ENCODE peak calls at places on chromosomes 1 and 21, in four cellular contexts. V, D, A and S are unnamed samples.

GRCh38 chr1:37685722-37686121 is 6.6 kb upstream of the CDCA8 start:
- DNase-seq in V (no peak), D (no peak), A (no peak), S (no peak)

GRCh38 chr21:16794944-16795343 is 717.9 kb upstream of the CXADR start:
- DNase-seq in V (no peak), D (no peak), A (no peak), S (peak)

GRCh38 chr1:18373882-18374493 is 106.7 kb upstream of the KLHDC7A start:
- DNase-seq in V (no peak), D (peak), A (no peak), S (no peak)

GRCh38 chr1:68015960-68016359 is 34.5 kb downstream of the DIRAS3 start:
- DNase-seq in V (no peak), D (no peak), A (no peak), S (no peak)

GRCh38 chr21:25639922-25640670 is 1.0 kb downstream of the JAM2 start:
- DNase-seq in V (peak), D (peak), A (no peak), S (peak)

GRCh38 chr21:17139696-17140095 is 373.1 kb upstream of the CXADR start:
- DNase-seq in V (no peak), D (no peak), A (no peak), S (no peak)

GRCh38 chr1:186424539-186424938 is 36.4 kb downstream of the PDC start:
- DNase-seq in V (peak), D (no peak), A (no peak), S (no peak)

GRCh38 chr1:150995896-150996295 is 10.8 kb downstream of the MINDY1 start:
- DNase-seq in V (peak), D (no peak), A (no peak), S (no peak)

GRCh38 chr1:204326891-204327290 is 32.8 kb downstream of the PLEKHA6 start:
- DNase-seq in V (no peak), D (no peak), A (no peak), S (no peak)

GRCh38 chr1:183278736-183279591 is 92.9 kb downstream of the LAMC2 start:
- DNase-seq in V (no peak), D (no peak), A (no peak), S (no peak)

GRCh38 chr1:25710583-25711347 is 89.2 kb upstream of the SELENON start:
- DNase-seq in V (no peak), D (no peak), A (no peak), S (no peak)

GRCh38 chr1:192906334-192906733 is 97.5 kb downstream of the RGS2 start:
- DNase-seq in V (no peak), D (no peak), A (no peak), S (no peak)

GRCh38 chr1:109011335-109011734 is 30.6 kb downstream of the WDR47 start:
- DNase-seq in V (no peak), D (no peak), A (no peak), S (no peak)

GRCh38 chr1:237205400-237206064 is 163.5 kb downstream of the RYR2 start:
- DNase-seq in V (peak), D (peak), A (no peak), S (peak)

GRCh38 chr1:243921113-243921512 is 71.1 kb upstream of the AKT3 start:
- DNase-seq in V (no peak), D (no peak), A (no peak), S (no peak)

GRCh38 chr1:37162059-37162458 is 127.7 kb upstream of the GRIK3 start:
- DNase-seq in V (no peak), D (no peak), A (no peak), S (no peak)

GRCh38 chr21:16071761-16072160 is 342.0 kb downstream of the USP25 start:
- DNase-seq in V (no peak), D (no peak), A (no peak), S (no peak)

GRCh38 chr1:206905295-206906164 is 8.3 kb downstream of the IL24 start:
- DNase-seq in V (no peak), D (no peak), A (no peak), S (no peak)

GRCh38 chr1:47596328-47596727 is 158.5 kb downstream of the FOXD2 start:
- DNase-seq in V (no peak), D (no peak), A (no peak), S (no peak)

GRCh38 chr1:234674218-234674815 is 64.3 kb upstream of the IRF2BP2 start:
- DNase-seq in V (no peak), D (no peak), A (no peak), S (no peak)

GRCh38 chr21:41410767-41411448 is 15.1 kb upstream of the MX1 start:
- DNase-seq in V (no peak), D (no peak), A (no peak), S (no peak)

GRCh38 chr1:217568200-217568599 is 62.7 kb downstream of the GPATCH2 start:
- DNase-seq in V (no peak), D (no peak), A (no peak), S (no peak)

GRCh38 chr1:223423641-223424233 is 30.5 kb downstream of the CCDC185 start:
- DNase-seq in V (no peak), D (no peak), A (no peak), S (no peak)

GRCh38 chr1:207801819-207802218 is 50.0 kb downstream of the CD46 start:
- DNase-seq in V (no peak), D (no peak), A (no peak), S (no peak)

GRCh38 chr1:39699419-39699818 is 8.2 kb upstream of the HPCAL4 start:
- DNase-seq in V (no peak), D (no peak), A (no peak), S (no peak)

GRCh38 chr1:88302843-88303486 is 381.1 kb upstream of the PKN2 start:
- DNase-seq in V (no peak), D (no peak), A (no peak), S (peak)

GRCh38 chr1:78469561-78469960 is 21.2 kb upstream of the PTGFR start:
- DNase-seq in V (no peak), D (no peak), A (no peak), S (no peak)

GRCh38 chr1:245710961-245711903 is 556.4 kb downstream of the KIF26B start:
- DNase-seq in V (no peak), D (no peak), A (no peak), S (no peak)

GRCh38 chr1:27513958-27514357 is 24.0 kb upstream of the WASF2 start:
- DNase-seq in V (no peak), D (no peak), A (no peak), S (no peak)

GRCh38 chr21:33027401-33028185 is 1.9 kb downstream of the OLIG2 start:
- DNase-seq in V (no peak), D (no peak), A (no peak), S (no peak)

GRCh38 chr1:22077728-22078127 is 25.2 kb downstream of the CDC42 start:
- DNase-seq in V (no peak), D (no peak), A (no peak), S (no peak)

GRCh38 chr1:231019711-231020110 is 20.3 kb downstream of the FAM89A start:
- DNase-seq in V (no peak), D (no peak), A (no peak), S (no peak)

GRCh38 chr1:233253231-233254038 is 42.1 kb downstream of the PCNX2 start:
- DNase-seq in V (no peak), D (no peak), A (no peak), S (no peak)

DNA sequence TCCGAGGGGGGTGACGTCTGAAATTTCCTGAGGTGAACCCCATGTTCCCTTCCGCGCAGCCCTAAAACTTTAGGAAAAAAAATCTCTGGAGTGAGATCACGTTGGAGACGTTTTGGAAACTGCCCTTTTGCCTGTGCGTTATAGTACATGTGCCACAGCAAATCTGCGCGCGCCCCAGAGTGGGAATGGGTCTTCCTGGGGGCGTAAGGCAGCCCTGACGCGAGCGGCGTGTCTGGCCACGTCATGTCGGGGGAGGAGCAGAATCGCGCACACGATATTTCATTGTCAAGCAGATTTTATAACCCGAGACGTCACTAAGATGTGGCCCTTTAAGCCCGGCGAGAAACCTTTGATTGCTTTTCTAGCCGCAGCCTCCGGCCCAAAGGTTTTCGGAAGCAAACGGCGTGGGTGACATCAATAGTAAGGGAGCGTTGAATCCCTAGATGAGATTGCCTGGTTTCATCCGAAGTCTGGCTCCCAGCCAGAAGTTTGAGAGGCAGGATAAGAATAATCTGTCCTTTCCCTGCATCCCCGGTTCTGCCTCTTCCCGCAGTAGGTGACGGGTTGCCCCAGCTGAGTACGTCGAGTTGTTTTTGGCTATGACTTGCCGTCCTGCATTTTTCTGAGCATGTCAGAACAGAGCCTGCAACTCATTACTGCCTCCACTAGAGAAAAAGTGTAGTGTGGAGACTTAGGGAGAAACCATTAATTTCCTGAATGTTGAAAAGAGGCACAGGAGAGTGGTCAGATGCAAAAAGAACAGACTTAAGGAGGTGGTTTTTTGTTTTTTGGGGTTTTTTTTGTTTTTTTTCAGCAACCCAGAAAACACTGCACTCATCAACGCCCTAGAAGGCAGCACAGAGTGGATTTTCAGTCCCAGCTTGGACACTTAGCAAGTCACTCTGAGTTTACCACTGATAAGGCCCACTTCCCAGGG is 800 bp upstream of the PMVK start:
- DNase-seq in V (peak), D (peak), A (peak), S (peak)
- TF ChIP-seq CTCF in V (peak), D (no peak), A (peak), S (no peak)

GRCh38 chr21:44533891-44534627 is 5.9 kb downstream of the KRTAP10-1 start:
- DNase-seq in V (no peak), D (no peak), A (no peak), S (no peak)
- H3K27ac ChIP-seq in V (no peak), D (no peak), A (no peak), S (no peak)

GRCh38 chr1:15508700-15509487 is 15.1 kb downstream of the CASP9 start:
- DNase-seq in V (no peak), D (no peak), A (no peak), S (no peak)
- TF ChIP-seq CTCF in V (no peak), D (no peak), A (no peak), S (no peak)

GRCh38 chr1:30038134-30039025 is 685.0 kb downstream of the MATN1 start:
- DNase-seq in V (no peak), D (peak), A (no peak), S (no peak)
- H3K27ac ChIP-seq in V (no peak), D (no peak), A (no peak), S (no peak)